ENCODE peak calls at places on chromosomes 13 and 19, in ten cellular contexts. One of them, this sample, is unnamed.

GRCh38 chr13:50797081-50797480 is 46.4 kb downstream of the DLEU7 start:
- DNase-seq in GM10248: no peak
- DNase-seq in endodermal cell: no peak
- DNase-seq in endothelial cell: no peak
- DNase-seq in transverse colon: no peak
- DNase-seq in neural progenitor cell: no peak
- DNase-seq in Peyer's patch: no peak
- DNase-seq in mucosa of descending colon: no peak
- DNase-seq in Panc1: no peak
- DNase-seq in foreskin fibroblast: no peak
- DNase-seq in this sample: no peak

GRCh38 chr13:77300176-77301141 is 26.4 kb downstream of the MYCBP2 start:
- DNase-seq in GM10248: no peak
- DNase-seq in endodermal cell: no peak
- DNase-seq in endothelial cell: no peak
- DNase-seq in transverse colon: no peak
- DNase-seq in neural progenitor cell: no peak
- DNase-seq in Peyer's patch: no peak
- DNase-seq in mucosa of descending colon: no peak
- DNase-seq in Panc1: no peak
- DNase-seq in foreskin fibroblast: peak
- DNase-seq in this sample: no peak

GRCh38 chr13:60338754-60339153 is 58.3 kb upstream of the TDRD3 start:
- DNase-seq in GM10248: no peak
- DNase-seq in endodermal cell: no peak
- DNase-seq in endothelial cell: no peak
- DNase-seq in transverse colon: no peak
- DNase-seq in neural progenitor cell: no peak
- DNase-seq in Peyer's patch: no peak
- DNase-seq in mucosa of descending colon: no peak
- DNase-seq in Panc1: no peak
- DNase-seq in foreskin fibroblast: no peak
- DNase-seq in this sample: no peak

GRCh38 chr13:41597348-41598041 is 140.1 kb downstream of the RGCC start:
- DNase-seq in GM10248: no peak
- DNase-seq in endodermal cell: no peak
- DNase-seq in endothelial cell: no peak
- DNase-seq in transverse colon: no peak
- DNase-seq in neural progenitor cell: no peak
- DNase-seq in Peyer's patch: no peak
- DNase-seq in mucosa of descending colon: no peak
- DNase-seq in Panc1: no peak
- DNase-seq in foreskin fibroblast: no peak
- DNase-seq in this sample: no peak

GRCh38 chr19:14772467-14772866 is 5.9 kb downstream of the ADGRE2 start:
- DNase-seq in GM10248: no peak
- DNase-seq in endodermal cell: no peak
- DNase-seq in endothelial cell: no peak
- DNase-seq in transverse colon: no peak
- DNase-seq in neural progenitor cell: no peak
- DNase-seq in Peyer's patch: no peak
- DNase-seq in mucosa of descending colon: no peak
- DNase-seq in Panc1: no peak
- DNase-seq in foreskin fibroblast: no peak
- DNase-seq in this sample: no peak

GRCh38 chr13:26855071-26855470 is 94.5 kb upstream of the GPR12 start:
- DNase-seq in GM10248: no peak
- DNase-seq in endodermal cell: no peak
- DNase-seq in endothelial cell: no peak
- DNase-seq in transverse colon: no peak
- DNase-seq in neural progenitor cell: no peak
- DNase-seq in Peyer's patch: no peak
- DNase-seq in mucosa of descending colon: no peak
- DNase-seq in Panc1: no peak
- DNase-seq in foreskin fibroblast: no peak
- DNase-seq in this sample: no peak

GRCh38 chr13:108609353-108609752 is 20.1 kb upstream of the MYO16 start:
- DNase-seq in GM10248: no peak
- DNase-seq in endodermal cell: no peak
- DNase-seq in endothelial cell: no peak
- DNase-seq in transverse colon: no peak
- DNase-seq in neural progenitor cell: peak
- DNase-seq in Peyer's patch: no peak
- DNase-seq in mucosa of descending colon: no peak
- DNase-seq in Panc1: no peak
- DNase-seq in foreskin fibroblast: no peak
- DNase-seq in this sample: no peak

GRCh38 chr19:39402417-39403297 is 4.0 kb upstream of the ZFP36 start:
- DNase-seq in GM10248: peak
- DNase-seq in endodermal cell: peak
- DNase-seq in endothelial cell: peak
- DNase-seq in transverse colon: peak
- DNase-seq in neural progenitor cell: peak
- DNase-seq in Peyer's patch: peak
- DNase-seq in mucosa of descending colon: peak
- DNase-seq in Panc1: peak
- DNase-seq in foreskin fibroblast: peak
- DNase-seq in this sample: peak

GRCh38 chr13:42814868-42815267 is 33.5 kb downstream of the FAM216B start:
- DNase-seq in GM10248: no peak
- DNase-seq in endodermal cell: no peak
- DNase-seq in endothelial cell: no peak
- DNase-seq in transverse colon: no peak
- DNase-seq in neural progenitor cell: no peak
- DNase-seq in Peyer's patch: no peak
- DNase-seq in mucosa of descending colon: no peak
- DNase-seq in Panc1: no peak
- DNase-seq in foreskin fibroblast: peak
- DNase-seq in this sample: no peak

GRCh38 chr13:42816538-42816937 is 35.2 kb downstream of the FAM216B start:
- DNase-seq in GM10248: no peak
- DNase-seq in endodermal cell: no peak
- DNase-seq in endothelial cell: no peak
- DNase-seq in transverse colon: no peak
- DNase-seq in neural progenitor cell: no peak
- DNase-seq in Peyer's patch: no peak
- DNase-seq in mucosa of descending colon: no peak
- DNase-seq in Panc1: no peak
- DNase-seq in foreskin fibroblast: no peak
- DNase-seq in this sample: no peak

GRCh38 chr13:42812311-42812710 is 30.9 kb downstream of the FAM216B start:
- DNase-seq in GM10248: no peak
- DNase-seq in endodermal cell: no peak
- DNase-seq in endothelial cell: no peak
- DNase-seq in transverse colon: no peak
- DNase-seq in neural progenitor cell: no peak
- DNase-seq in Peyer's patch: no peak
- DNase-seq in mucosa of descending colon: no peak
- DNase-seq in Panc1: no peak
- DNase-seq in foreskin fibroblast: no peak
- DNase-seq in this sample: no peak

GRCh38 chr13:42819712-42820111 is 38.3 kb downstream of the FAM216B start:
- DNase-seq in GM10248: no peak
- DNase-seq in endodermal cell: no peak
- DNase-seq in endothelial cell: no peak
- DNase-seq in transverse colon: no peak
- DNase-seq in neural progenitor cell: no peak
- DNase-seq in Peyer's patch: no peak
- DNase-seq in mucosa of descending colon: no peak
- DNase-seq in Panc1: no peak
- DNase-seq in foreskin fibroblast: no peak
- DNase-seq in this sample: no peak

GRCh38 chr13:42815686-42816085 is 34.3 kb downstream of the FAM216B start:
- DNase-seq in GM10248: no peak
- DNase-seq in endodermal cell: no peak
- DNase-seq in endothelial cell: no peak
- DNase-seq in transverse colon: no peak
- DNase-seq in neural progenitor cell: no peak
- DNase-seq in Peyer's patch: no peak
- DNase-seq in mucosa of descending colon: no peak
- DNase-seq in Panc1: no peak
- DNase-seq in foreskin fibroblast: no peak
- DNase-seq in this sample: no peak
- TF ChIP-seq CTCF in GM10248: no peak
- TF ChIP-seq CTCF in endodermal cell: no peak
- TF ChIP-seq CTCF in endothelial cell: no peak
- TF ChIP-seq CTCF in transverse colon: no peak
- TF ChIP-seq CTCF in neural progenitor cell: no peak
- TF ChIP-seq CTCF in Peyer's patch: no peak
- TF ChIP-seq CTCF in mucosa of descending colon: no peak
- TF ChIP-seq CTCF in Panc1: no peak
- TF ChIP-seq CTCF in foreskin fibroblast: no peak
- TF ChIP-seq CTCF in this sample: no peak

GRCh38 chr13:66348745-66349720 is 881.1 kb downstream of the PCDH9 start:
- DNase-seq in GM10248: no peak
- DNase-seq in endodermal cell: no peak
- DNase-seq in endothelial cell: no peak
- DNase-seq in transverse colon: no peak
- DNase-seq in neural progenitor cell: no peak
- DNase-seq in Peyer's patch: no peak
- DNase-seq in mucosa of descending colon: no peak
- DNase-seq in Panc1: no peak
- DNase-seq in foreskin fibroblast: no peak
- DNase-seq in this sample: no peak

GRCh38 chr13:66349945-66350344 is 880.2 kb downstream of the PCDH9 start:
- DNase-seq in GM10248: no peak
- DNase-seq in endodermal cell: no peak
- DNase-seq in endothelial cell: no peak
- DNase-seq in transverse colon: no peak
- DNase-seq in neural progenitor cell: no peak
- DNase-seq in Peyer's patch: no peak
- DNase-seq in mucosa of descending colon: no peak
- DNase-seq in Panc1: no peak
- DNase-seq in foreskin fibroblast: no peak
- DNase-seq in this sample: no peak

GRCh38 chr13:66354880-66355279 is 875.3 kb downstream of the PCDH9 start:
- DNase-seq in GM10248: no peak
- DNase-seq in endodermal cell: no peak
- DNase-seq in endothelial cell: no peak
- DNase-seq in transverse colon: no peak
- DNase-seq in neural progenitor cell: no peak
- DNase-seq in Peyer's patch: no peak
- DNase-seq in mucosa of descending colon: no peak
- DNase-seq in Panc1: no peak
- DNase-seq in foreskin fibroblast: no peak
- DNase-seq in this sample: no peak

GRCh38 chr13:66358564-66358963 is 871.6 kb downstream of the PCDH9 start:
- DNase-seq in GM10248: no peak
- DNase-seq in endodermal cell: no peak
- DNase-seq in endothelial cell: no peak
- DNase-seq in transverse colon: no peak
- DNase-seq in neural progenitor cell: no peak
- DNase-seq in Peyer's patch: no peak
- DNase-seq in mucosa of descending colon: no peak
- DNase-seq in Panc1: no peak
- DNase-seq in foreskin fibroblast: no peak
- DNase-seq in this sample: no peak

DNA sequence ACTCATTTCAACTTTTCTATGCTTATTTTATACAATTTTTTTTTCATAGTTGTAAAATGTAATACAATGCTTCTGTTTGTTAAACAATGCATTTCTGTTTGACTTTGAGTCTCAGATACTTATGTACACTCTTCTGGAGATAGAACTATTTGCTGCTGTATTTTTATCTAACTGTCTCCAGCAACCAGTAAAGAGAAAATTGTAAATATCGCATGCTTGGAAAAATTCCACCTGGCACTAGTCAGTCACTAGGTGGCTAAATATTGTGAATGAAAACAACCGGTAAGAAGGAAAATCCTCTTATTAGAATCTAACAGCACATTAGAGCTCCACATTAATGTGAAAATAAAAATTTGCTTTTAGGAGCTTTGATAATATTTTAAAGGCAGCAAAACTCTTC is 876.5 kb downstream of the PCDH9 start:
- DNase-seq in GM10248: no peak
- DNase-seq in endodermal cell: no peak
- DNase-seq in endothelial cell: no peak
- DNase-seq in transverse colon: no peak
- DNase-seq in neural progenitor cell: no peak
- DNase-seq in Peyer's patch: no peak
- DNase-seq in mucosa of descending colon: no peak
- DNase-seq in Panc1: peak
- DNase-seq in foreskin fibroblast: no peak
- DNase-seq in this sample: no peak
- TF ChIP-seq CTCF in GM10248: no peak
- TF ChIP-seq CTCF in endodermal cell: peak
- TF ChIP-seq CTCF in endothelial cell: no peak
- TF ChIP-seq CTCF in transverse colon: no peak
- TF ChIP-seq CTCF in neural progenitor cell: peak
- TF ChIP-seq CTCF in Peyer's patch: no peak
- TF ChIP-seq CTCF in mucosa of descending colon: no peak
- TF ChIP-seq CTCF in Panc1: no peak
- TF ChIP-seq CTCF in foreskin fibroblast: no peak
- TF ChIP-seq CTCF in this sample: no peak

GRCh38 chr19:6743071-6743470 is 3.6 kb downstream of the TRIP10 start:
- DNase-seq in GM10248: no peak
- DNase-seq in endodermal cell: no peak
- DNase-seq in endothelial cell: no peak
- DNase-seq in transverse colon: peak
- DNase-seq in neural progenitor cell: peak
- DNase-seq in Peyer's patch: no peak
- DNase-seq in mucosa of descending colon: no peak
- DNase-seq in Panc1: no peak
- DNase-seq in foreskin fibroblast: no peak
- DNase-seq in this sample: no peak

GRCh38 chr19:6739884-6740588 is 556 bp downstream of the TRIP10 start:
- DNase-seq in GM10248: no peak
- DNase-seq in endodermal cell: peak
- DNase-seq in endothelial cell: peak
- DNase-seq in transverse colon: peak
- DNase-seq in neural progenitor cell: peak
- DNase-seq in Peyer's patch: peak
- DNase-seq in mucosa of descending colon: peak
- DNase-seq in Panc1: no peak
- DNase-seq in foreskin fibroblast: no peak
- DNase-seq in this sample: no peak

GRCh38 chr19:6738726-6739389 is 622 bp upstream of the TRIP10 start:
- DNase-seq in GM10248: no peak
- DNase-seq in endodermal cell: peak
- DNase-seq in endothelial cell: peak
- DNase-seq in transverse colon: peak
- DNase-seq in neural progenitor cell: peak
- DNase-seq in Peyer's patch: peak
- DNase-seq in mucosa of descending colon: peak
- DNase-seq in Panc1: no peak
- DNase-seq in foreskin fibroblast: no peak
- DNase-seq in this sample: no peak

GRCh38 chr19:6739390-6739883 is at the start of gene TRIP10:
- DNase-seq in GM10248: peak
- DNase-seq in endodermal cell: peak
- DNase-seq in endothelial cell: peak
- DNase-seq in transverse colon: peak
- DNase-seq in neural progenitor cell: peak
- DNase-seq in Peyer's patch: peak
- DNase-seq in mucosa of descending colon: peak
- DNase-seq in Panc1: no peak
- DNase-seq in foreskin fibroblast: peak
- DNase-seq in this sample: no peak

GRCh38 chr19:6740589-6741348 is 1.3 kb downstream of the TRIP10 start:
- DNase-seq in GM10248: no peak
- DNase-seq in endodermal cell: peak
- DNase-seq in endothelial cell: peak
- DNase-seq in transverse colon: peak
- DNase-seq in neural progenitor cell: peak
- DNase-seq in Peyer's patch: peak
- DNase-seq in mucosa of descending colon: peak
- DNase-seq in Panc1: no peak
- DNase-seq in foreskin fibroblast: no peak
- DNase-seq in this sample: no peak
- TF ChIP-seq CTCF in GM10248: no peak
- TF ChIP-seq CTCF in endodermal cell: no peak
- TF ChIP-seq CTCF in endothelial cell: no peak
- TF ChIP-seq CTCF in transverse colon: no peak
- TF ChIP-seq CTCF in neural progenitor cell: no peak
- TF ChIP-seq CTCF in Peyer's patch: no peak
- TF ChIP-seq CTCF in mucosa of descending colon: no peak
- TF ChIP-seq CTCF in Panc1: no peak
- TF ChIP-seq CTCF in foreskin fibroblast: no peak
- TF ChIP-seq CTCF in this sample: no peak

DNA sequence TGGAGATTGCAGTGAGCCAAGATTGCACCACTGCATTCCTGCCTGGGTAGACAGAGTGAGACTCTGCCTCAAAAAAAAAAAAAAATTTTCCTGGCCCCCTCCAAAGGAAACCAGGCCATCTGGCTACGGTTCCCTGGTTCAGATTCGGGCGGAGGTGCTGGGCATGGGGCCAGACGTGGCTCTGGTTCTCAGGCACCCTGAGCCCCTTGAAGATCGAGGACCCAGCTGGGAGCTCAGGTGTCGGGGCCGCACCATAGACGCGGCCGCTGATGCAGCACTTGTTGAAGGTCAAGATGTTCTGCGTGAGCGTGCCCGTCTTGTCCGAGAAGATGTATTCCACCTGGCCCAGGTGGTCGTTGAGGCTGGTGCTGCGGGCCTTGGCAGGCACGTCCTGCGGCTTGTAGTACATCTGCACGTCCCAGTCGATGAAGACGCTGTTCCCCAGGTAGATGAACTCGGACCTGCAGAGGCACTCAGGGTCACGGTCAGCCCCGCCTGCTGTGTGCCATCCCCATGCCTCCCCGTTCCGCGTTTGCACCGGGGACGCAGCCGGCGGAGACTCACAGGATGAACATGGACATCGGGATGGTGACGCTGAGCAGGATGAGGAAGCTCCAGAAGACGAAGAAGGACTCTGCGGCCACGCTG is 12.3 kb downstream of the ATP8B3 start:
- DNase-seq in GM10248: no peak
- DNase-seq in endodermal cell: no peak
- DNase-seq in endothelial cell: no peak
- DNase-seq in transverse colon: no peak
- DNase-seq in neural progenitor cell: no peak
- DNase-seq in Peyer's patch: no peak
- DNase-seq in mucosa of descending colon: no peak
- DNase-seq in Panc1: no peak
- DNase-seq in foreskin fibroblast: no peak
- DNase-seq in this sample: no peak
- TF ChIP-seq CTCF in GM10248: no peak
- TF ChIP-seq CTCF in endodermal cell: no peak
- TF ChIP-seq CTCF in endothelial cell: no peak
- TF ChIP-seq CTCF in transverse colon: no peak
- TF ChIP-seq CTCF in neural progenitor cell: no peak
- TF ChIP-seq CTCF in Peyer's patch: no peak
- TF ChIP-seq CTCF in mucosa of descending colon: no peak
- TF ChIP-seq CTCF in Panc1: no peak
- TF ChIP-seq CTCF in foreskin fibroblast: no peak
- TF ChIP-seq CTCF in this sample: no peak